ENCODE peak calls at places on chromosome 6, in ten cellular contexts. T is HL-60, Z is gastrocnemius medialis, K is GM12865, A is K562, R is cardiac muscle cell, C is neuronal stem cell, O is psoas muscle, J is foreskin fibroblast, X is OCI-LY7. G is an unnamed sample.

GRCh38 chr6:52672422-52673025 is 1.6 kb downstream of the TMEM14A start:
- DNase-seq in A (peak), T (no peak), R (no peak), J (peak), C (no peak), K (no peak), Z (no peak), X (no peak), O (no peak), G (no peak)

GRCh38 chr6:148760568-148761531 is 14.0 kb downstream of the UST start:
- DNase-seq in O (peak), X (peak), J (peak), T (no peak), Z (peak), K (peak), C (peak), R (peak), A (no peak), G (no peak)

GRCh38 chr6:22421187-22421586 is 124.4 kb upstream of the PRL start:
- DNase-seq in X (no peak), O (no peak), C (no peak), R (no peak), J (peak), Z (no peak), A (no peak), K (no peak), T (no peak), G (no peak)

GRCh38 chr6:111921108-111921507 is 47.9 kb upstream of the FYN start:
- DNase-seq in X (no peak), J (no peak), Z (no peak), R (no peak), A (no peak), K (no peak), C (no peak), O (no peak), T (no peak), G (no peak)

GRCh38 chr6:168126566-168127383 is 47.8 kb upstream of the FRMD1 start:
- DNase-seq in T (no peak), J (no peak), R (no peak), O (peak), X (no peak), Z (no peak), K (no peak), C (no peak), A (no peak), G (no peak)

GRCh38 chr6:34671801-34672656 is 24.5 kb downstream of the ILRUN start:
- DNase-seq in R (no peak), Z (no peak), C (no peak), K (peak), X (peak), T (no peak), J (peak), A (peak), O (no peak), G (no peak)

GRCh38 chr6:87139236-87139635 is 16.1 kb upstream of the ZNF292 start:
- DNase-seq in R (peak), K (peak), X (peak), A (peak), T (no peak), O (no peak), C (no peak), J (peak), Z (no peak), G (no peak)

GRCh38 chr6:108758884-108759283 is 89.3 kb upstream of the ARMC2 start:
- DNase-seq in A (no peak), X (no peak), O (no peak), R (no peak), C (no peak), J (no peak), T (no peak), Z (no peak), K (no peak), G (no peak)

GRCh38 chr6:105482956-105483355 is 80.1 kb upstream of the PREP start:
- DNase-seq in X (no peak), R (no peak), O (no peak), C (no peak), A (no peak), K (no peak), J (no peak), T (no peak), Z (no peak), G (no peak)

GRCh38 chr6:11791354-11792107 is 12.9 kb upstream of the ADTRP start:
- DNase-seq in Z (no peak), C (no peak), J (no peak), R (no peak), K (no peak), A (no peak), X (no peak), T (peak), O (no peak), G (no peak)

GRCh38 chr6:168124921-168125320 is 45.9 kb upstream of the FRMD1 start:
- DNase-seq in C (no peak), A (no peak), J (no peak), X (no peak), Z (no peak), T (no peak), R (no peak), K (no peak), O (peak), G (no peak)

GRCh38 chr6:158803733-158804143 is 15.4 kb downstream of the EZR start:
- DNase-seq in K (peak), O (no peak), A (no peak), Z (no peak), X (peak), R (no peak), C (no peak), T (no peak), J (peak), G (no peak)

GRCh38 chr6:94478178-94479140 is 1059.1 kb upstream of the EPHA7 start:
- DNase-seq in O (no peak), R (no peak), Z (no peak), X (no peak), A (no peak), J (no peak), T (no peak), C (peak), K (no peak), G (no peak)

GRCh38 chr6:85923013-85923430 is 280.3 kb upstream of the SYNCRIP start:
- DNase-seq in J (peak), X (peak), A (peak), Z (no peak), C (peak), T (peak), R (peak), K (peak), O (no peak), G (peak)

GRCh38 chr6:142429195-142429594 is 127.4 kb downstream of the ADGRG6 start:
- DNase-seq in X (no peak), J (no peak), O (no peak), R (no peak), C (no peak), T (no peak), K (no peak), A (no peak), Z (no peak), G (no peak)

GRCh38 chr6:83057705-83058321 is 7.8 kb downstream of the UBE3D start:
- DNase-seq in C (no peak), T (no peak), J (peak), Z (no peak), R (peak), X (peak), K (peak), O (no peak), A (peak), G (no peak)

GRCh38 chr6:28657756-28658465 is 132.2 kb downstream of the GPX5 start:
- DNase-seq in Z (no peak), T (peak), K (peak), C (peak), O (peak), X (peak), A (peak), R (peak), J (peak), G (no peak)

GRCh38 chr6:5308066-5308465 is 46.8 kb downstream of the FARS2 start:
- DNase-seq in R (no peak), C (no peak), K (no peak), A (no peak), J (peak), T (no peak), X (no peak), O (no peak), Z (no peak), G (no peak)

GRCh38 chr6:34657307-34657978 is 39.1 kb downstream of the ILRUN start:
- DNase-seq in J (peak), R (peak), C (no peak), X (peak), Z (peak), O (no peak), T (no peak), A (peak), K (peak), G (no peak)

GRCh38 chr6:2563635-2564034 is 187.1 kb downstream of the MYLK4 start:
- DNase-seq in K (peak), J (peak), Z (no peak), R (no peak), X (no peak), O (no peak), C (no peak), T (no peak), A (no peak), G (no peak)

GRCh38 chr6:83199865-83200230 is 6.7 kb downstream of the RWDD2A start:
- DNase-seq in X (no peak), O (no peak), K (no peak), Z (peak), T (no peak), A (no peak), R (no peak), J (peak), C (no peak), G (no peak)

GRCh38 chr6:49551126-49551865 is 828 bp downstream of the C6orf141 start:
- DNase-seq in A (no peak), K (no peak), O (no peak), J (peak), C (peak), X (no peak), T (no peak), R (peak), Z (no peak), G (no peak)

GRCh38 chr6:35905841-35906498 is 14.9 kb downstream of the SRPK1 start:
- DNase-seq in C (no peak), O (no peak), X (no peak), K (no peak), T (no peak), R (no peak), Z (no peak), J (no peak), A (no peak), G (no peak)

GRCh38 chr6:93219447-93219846 is 199.9 kb downstream of the EPHA7 start:
- DNase-seq in A (no peak), O (no peak), J (no peak), Z (no peak), T (no peak), X (no peak), K (no peak), C (no peak), R (no peak), G (no peak)

GRCh38 chr6:163416640-163417253 is 2.2 kb downstream of the QKI start:
- DNase-seq in J (peak), K (peak), X (peak), A (peak), R (peak), O (no peak), C (peak), Z (peak), T (no peak), G (no peak)

GRCh38 chr6:133553652-133554051 is 312.5 kb downstream of the EYA4 start:
- DNase-seq in O (no peak), R (peak), Z (peak), K (peak), A (peak), X (peak), C (peak), T (no peak), J (peak), G (no peak)

GRCh38 chr6:147005499-147005898 is 198.7 kb upstream of the STXBP5 start:
- DNase-seq in C (no peak), R (no peak), T (no peak), K (no peak), A (peak), Z (no peak), O (no peak), J (no peak), X (no peak), G (no peak)

GRCh38 chr6:111639266-111639665 is 33.6 kb upstream of the TRAF3IP2 start:
- DNase-seq in K (no peak), J (no peak), A (no peak), T (no peak), O (no peak), R (no peak), X (no peak), Z (no peak), C (no peak), G (no peak)

GRCh38 chr6:43980004-43980795 is 147.1 kb downstream of the MRPL14 start:
- DNase-seq in K (no peak), X (no peak), Z (no peak), R (no peak), O (no peak), C (no peak), J (no peak), T (no peak), A (no peak), G (no peak)

GRCh38 chr6:90168693-90169131 is 127.9 kb downstream of the BACH2 start:
- DNase-seq in C (no peak), Z (no peak), K (no peak), T (no peak), O (no peak), A (no peak), J (peak), X (no peak), R (no peak), G (no peak)

DNA sequence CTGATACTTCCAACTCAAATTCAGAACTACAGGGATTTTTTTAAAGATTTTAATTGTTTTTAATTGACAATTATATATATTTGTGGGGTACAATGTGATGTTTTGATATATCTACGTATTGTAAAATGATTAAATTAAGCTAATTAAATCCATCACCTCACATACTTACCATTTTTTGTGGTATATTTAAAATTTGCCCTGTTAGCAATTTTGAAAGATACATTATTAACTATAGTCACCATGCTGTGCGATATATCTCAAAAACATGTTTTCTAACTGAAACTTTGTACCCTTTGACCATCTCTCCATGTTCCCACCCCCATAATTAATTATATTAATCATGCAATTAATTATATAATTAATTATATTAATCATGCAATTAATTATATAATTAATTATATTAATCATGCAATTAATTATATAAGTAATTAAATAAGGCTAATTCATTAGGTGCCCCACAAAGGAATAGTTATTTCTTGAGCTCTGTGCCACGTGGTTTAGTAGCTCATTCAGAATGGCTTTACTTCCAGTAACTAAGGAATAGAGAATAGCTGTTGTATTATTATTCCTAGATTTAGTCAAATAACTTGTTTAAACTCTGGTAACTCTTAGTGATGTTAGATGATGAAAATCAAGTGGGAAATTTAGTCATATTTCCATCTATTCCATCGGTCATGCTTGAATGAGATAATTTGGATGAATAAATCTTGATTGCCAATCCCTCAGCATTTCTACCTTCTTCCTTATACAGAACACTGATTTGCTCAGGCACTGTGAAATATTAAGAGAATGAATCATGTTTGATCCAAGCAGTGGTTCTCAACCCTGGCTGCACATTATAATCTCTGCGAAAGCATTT is 25.1 kb downstream of the LOC128125822 start:
- DNase-seq in A (no peak), Z (no peak), K (no peak), R (no peak), O (no peak), C (no peak), X (peak), J (peak), T (no peak), G (no peak)
- H3K4me3 ChIP-seq in A (no peak), Z (peak), K (no peak), R (peak), O (peak), C (peak), X (peak), J (peak), T (no peak), G (peak)

GRCh38 chr6:39791311-39791710 is 865 bp upstream of the DAAM2 start:
- DNase-seq in T (no peak), C (no peak), X (peak), O (no peak), A (no peak), J (peak), K (no peak), R (no peak), Z (peak), G (no peak)

GRCh38 chr6:39790772-39791171 is 1.4 kb upstream of the DAAM2 start:
- DNase-seq in A (no peak), O (no peak), T (no peak), C (no peak), K (no peak), R (no peak), J (peak), Z (peak), X (no peak), G (no peak)

GRCh38 chr6:39792501-39793450 is 600 bp downstream of the DAAM2 start:
- DNase-seq in R (no peak), K (no peak), C (no peak), T (no peak), O (peak), A (no peak), J (peak), X (no peak), Z (no peak), G (no peak)

GRCh38 chr6:39793528-39793927 is 1.4 kb downstream of the DAAM2 start:
- DNase-seq in R (no peak), Z (no peak), J (no peak), T (no peak), A (no peak), K (no peak), C (no peak), X (no peak), O (no peak), G (no peak)

GRCh38 chr6:39791850-39792500 is at the start of gene DAAM2:
- DNase-seq in R (peak), J (peak), Z (peak), T (no peak), O (peak), A (no peak), C (peak), K (no peak), X (no peak), G (no peak)
- H3K4me3 ChIP-seq in R (peak), J (peak), Z (peak), T (no peak), O (peak), A (no peak), C (peak), K (no peak), X (no peak), G (peak)

GRCh38 chr6:69216127-69216526 is 580.7 kb downstream of the LMBRD1 start:
- DNase-seq in C (no peak), T (no peak), Z (no peak), K (no peak), O (no peak), J (no peak), R (no peak), X (no peak), A (no peak), G (peak)
- H3K4me3 ChIP-seq in C (no peak), T (no peak), Z (no peak), K (no peak), O (no peak), J (no peak), R (no peak), X (no peak), A (no peak), G (no peak)

GRCh38 chr6:118548136-118548535 is at the start of gene PLN:
- DNase-seq in J (no peak), X (no peak), O (no peak), K (no peak), Z (peak), R (peak), A (peak), T (no peak), C (no peak), G (no peak)
- H3K4me3 ChIP-seq in J (no peak), X (no peak), O (peak), K (no peak), Z (peak), R (peak), A (no peak), T (no peak), C (no peak), G (no peak)

GRCh38 chr6:157196391-157196790 is 126.9 kb downstream of the TMEM242 start:
- DNase-seq in Z (no peak), O (no peak), T (no peak), X (no peak), R (no peak), K (no peak), A (no peak), J (no peak), C (no peak), G (no peak)

GRCh38 chr6:157200611-157201010 is 122.7 kb downstream of the TMEM242 start:
- DNase-seq in K (no peak), X (no peak), Z (no peak), A (no peak), C (no peak), O (no peak), T (no peak), J (no peak), R (no peak), G (no peak)

GRCh38 chr6:157201083-157201482 is 122.2 kb downstream of the TMEM242 start:
- DNase-seq in R (no peak), K (no peak), J (no peak), Z (no peak), A (no peak), T (no peak), C (no peak), X (no peak), O (no peak), G (no peak)

GRCh38 chr6:157200117-157200516 is 123.2 kb downstream of the TMEM242 start:
- DNase-seq in T (no peak), J (no peak), O (no peak), X (no peak), K (no peak), C (no peak), Z (no peak), R (no peak), A (no peak), G (no peak)

DNA sequence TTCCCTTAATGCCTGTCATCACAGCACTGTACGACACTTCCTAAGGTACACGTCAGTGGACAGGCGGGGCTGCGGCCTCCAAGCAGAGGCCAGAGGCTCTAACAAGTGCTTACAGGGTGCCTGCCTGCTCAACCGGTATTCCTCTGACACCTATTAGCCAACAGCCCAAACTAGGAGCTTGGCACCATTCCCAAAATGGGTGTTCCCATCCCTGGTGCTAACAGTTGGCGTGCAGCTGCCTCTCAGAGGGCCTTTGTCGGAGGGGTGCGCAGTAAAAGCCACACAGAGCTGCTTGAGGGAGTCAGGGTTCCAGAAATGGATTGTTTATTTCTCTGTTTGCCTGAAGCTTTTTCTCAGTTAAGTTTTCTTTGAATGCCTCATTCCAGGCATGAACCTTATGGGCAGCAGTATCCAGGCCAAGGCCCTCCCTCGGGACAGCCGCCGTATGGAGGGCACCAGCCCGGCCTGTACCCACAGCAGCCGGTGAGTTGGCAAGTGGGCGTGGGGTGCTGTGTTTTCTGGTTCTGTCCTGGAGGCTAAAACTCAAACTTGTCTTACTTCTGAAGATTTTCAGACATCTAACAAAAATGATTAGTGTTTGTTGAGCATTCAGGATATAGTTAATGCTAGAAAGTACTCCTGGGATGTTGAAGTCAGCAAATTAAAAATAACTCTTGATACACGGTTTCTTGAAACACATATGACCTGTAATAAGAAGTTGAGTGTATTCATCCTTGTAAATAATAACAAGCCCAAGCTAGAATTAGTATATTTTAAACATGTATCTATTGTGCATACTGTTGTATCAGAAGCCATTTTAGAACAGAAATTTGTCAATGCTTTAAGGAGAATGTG is 124.7 kb downstream of the TMEM242 start:
- DNase-seq in C (no peak), X (no peak), R (no peak), K (no peak), Z (peak), A (no peak), T (no peak), O (peak), J (peak), G (no peak)
- H3K4me3 ChIP-seq in C (no peak), X (no peak), R (no peak), K (no peak), Z (no peak), A (no peak), T (no peak), O (peak), J (no peak), G (peak)

DNA sequence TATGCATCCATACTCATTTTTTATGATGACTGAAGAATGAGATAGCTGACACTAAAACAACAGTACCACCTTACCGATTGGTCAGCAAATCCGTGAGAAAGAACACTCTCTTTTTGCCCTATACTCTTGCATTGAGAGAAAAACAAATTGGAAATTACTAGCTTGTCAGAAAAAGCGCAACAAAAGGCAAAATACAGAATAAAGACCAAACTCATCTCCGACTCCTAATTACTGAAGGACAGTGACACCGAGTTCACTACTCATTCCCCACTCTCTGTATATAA is 2.1 kb downstream of the MCUR1 start:
- DNase-seq in T (no peak), O (no peak), A (no peak), K (no peak), Z (no peak), X (no peak), C (no peak), R (no peak), J (no peak), G (no peak)
- H3K4me3 ChIP-seq in T (no peak), O (peak), A (peak), K (no peak), Z (no peak), X (peak), C (no peak), R (no peak), J (no peak), G (no peak)

GRCh38 chr6:26366504-26366903 is 1.5 kb downstream of the BTN3A2 start:
- DNase-seq in C (no peak), J (no peak), Z (no peak), O (no peak), T (no peak), X (peak), K (peak), A (peak), R (no peak), G (no peak)
- H3K4me3 ChIP-seq in C (no peak), J (no peak), Z (no peak), O (peak), T (peak), X (peak), K (peak), A (no peak), R (no peak), G (no peak)

G was measured in iPS DF 6.9.